ENCODE peak calls at places on chromosomes 7 and 10, in five cellular contexts. One of them, this sample, is unnamed.

GRCh38 chr10:125161570-125162139 is 1.3 kb upstream of the CTBP2 start:
- DNase-seq in HCT116: no peak
- DNase-seq in K562: no peak
- DNase-seq in endothelial cell of umbilical vein: no peak
- DNase-seq in H1: no peak
- DNase-seq in this sample: no peak

GRCh38 chr10:103307594-103307993 is 30.7 kb downstream of the INA start:
- DNase-seq in endothelial cell of umbilical vein: no peak
- DNase-seq in H1: no peak
- DNase-seq in K562: no peak
- DNase-seq in HCT116: no peak
- DNase-seq in this sample: no peak

GRCh38 chr7:50397971-50398324 is 52.2 kb downstream of the FIGNL1 start:
- DNase-seq in HCT116: no peak
- DNase-seq in H1: no peak
- DNase-seq in endothelial cell of umbilical vein: no peak
- DNase-seq in K562: no peak
- DNase-seq in this sample: no peak

GRCh38 chr10:78594938-78595645 is 473.7 kb upstream of the ZMIZ1 start:
- DNase-seq in HCT116: no peak
- DNase-seq in H1: no peak
- DNase-seq in endothelial cell of umbilical vein: no peak
- DNase-seq in K562: no peak
- DNase-seq in this sample: no peak

GRCh38 chr10:46091080-46091833 is 45.2 kb upstream of the MSMB start:
- DNase-seq in endothelial cell of umbilical vein: no peak
- DNase-seq in K562: no peak
- DNase-seq in H1: no peak
- DNase-seq in HCT116: no peak
- DNase-seq in this sample: no peak

GRCh38 chr10:88209837-88210552 is 346.6 kb downstream of the PTEN start:
- DNase-seq in HCT116: no peak
- DNase-seq in H1: no peak
- DNase-seq in endothelial cell of umbilical vein: no peak
- DNase-seq in K562: no peak
- DNase-seq in this sample: peak

GRCh38 chr10:76291175-76291574 is 859.8 kb downstream of the LRMDA start:
- DNase-seq in endothelial cell of umbilical vein: no peak
- DNase-seq in H1: no peak
- DNase-seq in HCT116: no peak
- DNase-seq in K562: no peak
- DNase-seq in this sample: no peak

GRCh38 chr10:21247592-21247991 is 277.9 kb downstream of the SKIDA1 start:
- DNase-seq in K562: no peak
- DNase-seq in H1: no peak
- DNase-seq in HCT116: no peak
- DNase-seq in endothelial cell of umbilical vein: no peak
- DNase-seq in this sample: no peak

GRCh38 chr10:62083868-62084267 is 182.4 kb downstream of the ARID5B start:
- DNase-seq in K562: peak
- DNase-seq in HCT116: no peak
- DNase-seq in H1: no peak
- DNase-seq in endothelial cell of umbilical vein: peak
- DNase-seq in this sample: no peak

GRCh38 chr10:15220426-15220825 is 51.9 kb upstream of the NMT2 start:
- DNase-seq in K562: no peak
- DNase-seq in H1: no peak
- DNase-seq in endothelial cell of umbilical vein: no peak
- DNase-seq in HCT116: no peak
- DNase-seq in this sample: no peak

GRCh38 chr7:105585850-105586500 is 4.7 kb upstream of the EFCAB10 start:
- DNase-seq in endothelial cell of umbilical vein: no peak
- DNase-seq in H1: no peak
- DNase-seq in HCT116: no peak
- DNase-seq in K562: peak
- DNase-seq in this sample: no peak

GRCh38 chr7:33325754-33326484 is 196.6 kb downstream of the BBS9 start:
- DNase-seq in endothelial cell of umbilical vein: no peak
- DNase-seq in H1: no peak
- DNase-seq in K562: no peak
- DNase-seq in HCT116: no peak
- DNase-seq in this sample: no peak

GRCh38 chr7:139777304-139777890 is 401 bp downstream of the HIPK2 start:
- DNase-seq in K562: peak
- DNase-seq in HCT116: no peak
- DNase-seq in H1: no peak
- DNase-seq in endothelial cell of umbilical vein: no peak
- DNase-seq in this sample: no peak

GRCh38 chr7:134548877-134549276 is at the start of gene AKR1B15:
- DNase-seq in H1: no peak
- DNase-seq in HCT116: no peak
- DNase-seq in K562: no peak
- DNase-seq in endothelial cell of umbilical vein: no peak
- DNase-seq in this sample: no peak

GRCh38 chr7:104823177-104823576 is 190.8 kb upstream of the KMT2E start:
- DNase-seq in H1: no peak
- DNase-seq in HCT116: no peak
- DNase-seq in K562: no peak
- DNase-seq in endothelial cell of umbilical vein: no peak
- DNase-seq in this sample: no peak

GRCh38 chr10:32171213-32171612 is 115.0 kb upstream of the KIF5B start:
- DNase-seq in HCT116: no peak
- DNase-seq in K562: no peak
- DNase-seq in H1: no peak
- DNase-seq in endothelial cell of umbilical vein: no peak
- DNase-seq in this sample: no peak

GRCh38 chr7:36287371-36288241 is 102.1 kb upstream of the ANLN start:
- DNase-seq in H1: no peak
- DNase-seq in endothelial cell of umbilical vein: no peak
- DNase-seq in HCT116: no peak
- DNase-seq in K562: no peak
- DNase-seq in this sample: no peak

GRCh38 chr7:106329408-106329807 is 44.6 kb upstream of the NAMPT start:
- DNase-seq in H1: no peak
- DNase-seq in K562: no peak
- DNase-seq in HCT116: no peak
- DNase-seq in endothelial cell of umbilical vein: no peak
- DNase-seq in this sample: no peak

GRCh38 chr10:1122349-1122748 is 66.2 kb downstream of the WDR37 start:
- DNase-seq in H1: no peak
- DNase-seq in HCT116: no peak
- DNase-seq in endothelial cell of umbilical vein: no peak
- DNase-seq in K562: no peak
- DNase-seq in this sample: no peak

GRCh38 chr7:105678811-105679495 is 97.7 kb upstream of the EFCAB10 start:
- DNase-seq in HCT116: no peak
- DNase-seq in K562: peak
- DNase-seq in endothelial cell of umbilical vein: peak
- DNase-seq in H1: no peak
- DNase-seq in this sample: no peak

GRCh38 chr7:6392712-6393666 is 54.8 kb downstream of the DAGLB start:
- DNase-seq in HCT116: peak
- DNase-seq in H1: no peak
- DNase-seq in K562: peak
- DNase-seq in endothelial cell of umbilical vein: peak
- DNase-seq in this sample: no peak

GRCh38 chr7:70557281-70557680 is 574.7 kb upstream of the GALNT17 start:
- DNase-seq in HCT116: no peak
- DNase-seq in endothelial cell of umbilical vein: no peak
- DNase-seq in K562: no peak
- DNase-seq in H1: no peak
- DNase-seq in this sample: no peak

GRCh38 chr7:108251700-108252099 is 121.5 kb upstream of the LAMB4 start:
- DNase-seq in HCT116: no peak
- DNase-seq in H1: no peak
- DNase-seq in K562: no peak
- DNase-seq in endothelial cell of umbilical vein: no peak
- DNase-seq in this sample: no peak

GRCh38 chr7:33965116-33965827 is 59.9 kb downstream of the BMPER start:
- DNase-seq in endothelial cell of umbilical vein: no peak
- DNase-seq in K562: no peak
- DNase-seq in H1: no peak
- DNase-seq in HCT116: no peak
- DNase-seq in this sample: no peak

GRCh38 chr10:75253281-75254220 is 17.8 kb upstream of the COMTD1 start:
- DNase-seq in endothelial cell of umbilical vein: no peak
- DNase-seq in K562: no peak
- DNase-seq in HCT116: no peak
- DNase-seq in H1: no peak
- DNase-seq in this sample: no peak

GRCh38 chr7:124033093-124033806 is 383 bp upstream of the TMEM229A start:
- DNase-seq in H1: no peak
- DNase-seq in HCT116: no peak
- DNase-seq in K562: no peak
- DNase-seq in endothelial cell of umbilical vein: no peak
- DNase-seq in this sample: no peak

DNA sequence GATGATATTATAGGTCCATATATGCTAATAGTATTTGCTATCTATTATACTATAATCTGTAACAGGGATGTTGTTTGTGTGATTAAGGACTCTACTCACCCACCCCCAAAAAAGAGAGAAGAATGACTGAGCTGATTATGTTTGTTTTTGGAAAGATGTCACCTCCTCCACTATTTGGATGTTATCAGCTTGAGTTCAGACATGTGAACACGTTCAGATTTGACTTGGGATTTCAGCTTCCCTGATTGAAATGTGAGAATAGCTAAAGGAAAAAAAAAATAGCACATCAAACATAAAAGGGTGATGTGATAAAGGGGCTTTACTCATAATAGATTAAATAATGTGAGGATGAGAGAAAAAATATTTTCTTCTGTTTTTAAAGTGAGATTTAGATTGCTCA is 81.2 kb downstream of the VTI1A start:
- DNase-seq in endothelial cell of umbilical vein: no peak
- DNase-seq in K562: no peak
- DNase-seq in H1: no peak
- DNase-seq in HCT116: no peak
- DNase-seq in this sample: no peak
- H3K9ac ChIP-seq in endothelial cell of umbilical vein: no peak
- H3K9ac ChIP-seq in K562: no peak
- H3K9ac ChIP-seq in H1: no peak
- H3K9ac ChIP-seq in HCT116: peak
- H3K9ac ChIP-seq in this sample: no peak

DNA sequence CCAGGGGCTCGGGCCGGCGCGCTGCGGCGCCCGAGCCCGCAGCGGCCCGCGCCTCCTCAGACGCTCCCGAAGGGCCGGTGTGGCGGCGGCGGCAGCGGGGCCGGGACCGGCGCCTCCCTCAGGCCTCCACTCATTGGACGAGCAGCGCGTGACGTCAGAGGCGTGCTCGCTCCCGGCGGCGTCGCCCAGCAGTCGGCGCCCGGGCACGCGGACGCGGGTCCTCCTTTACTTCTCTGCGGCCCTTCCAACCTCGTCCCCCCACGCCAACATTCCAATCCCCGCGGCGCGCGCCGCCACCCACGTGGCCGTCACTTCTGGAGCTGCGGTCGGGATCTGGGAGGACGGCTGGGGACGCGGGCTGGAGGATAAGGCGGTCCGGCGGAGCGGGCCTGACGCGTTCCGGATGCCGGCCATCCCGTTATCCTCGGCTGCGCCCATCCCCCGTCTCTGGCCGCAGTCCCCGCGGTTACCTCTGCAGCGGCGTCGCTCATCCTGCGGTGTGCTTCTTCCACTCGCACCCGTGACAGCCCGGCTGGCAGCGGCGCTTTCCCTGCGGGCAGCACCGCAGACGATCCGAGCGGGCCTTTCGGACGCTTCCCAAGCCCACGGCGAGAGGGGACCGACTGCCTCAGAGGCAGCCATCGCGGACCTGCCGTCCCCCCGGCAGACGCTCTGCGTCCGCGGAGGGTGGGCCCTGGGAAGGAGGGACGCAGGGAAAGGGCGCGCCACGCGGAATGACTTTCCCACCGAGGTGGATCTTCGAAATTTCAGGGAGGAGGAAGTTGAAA is at the start of gene PDZD8:
- DNase-seq in H1: peak
- DNase-seq in HCT116: peak
- DNase-seq in K562: peak
- DNase-seq in endothelial cell of umbilical vein: peak
- DNase-seq in this sample: no peak
- TF ChIP-seq EZH2 in H1: no peak
- TF ChIP-seq EZH2 in HCT116: no peak
- TF ChIP-seq EZH2 in K562: no peak
- TF ChIP-seq EZH2 in endothelial cell of umbilical vein: no peak
- TF ChIP-seq EZH2 in this sample: no peak

DNA sequence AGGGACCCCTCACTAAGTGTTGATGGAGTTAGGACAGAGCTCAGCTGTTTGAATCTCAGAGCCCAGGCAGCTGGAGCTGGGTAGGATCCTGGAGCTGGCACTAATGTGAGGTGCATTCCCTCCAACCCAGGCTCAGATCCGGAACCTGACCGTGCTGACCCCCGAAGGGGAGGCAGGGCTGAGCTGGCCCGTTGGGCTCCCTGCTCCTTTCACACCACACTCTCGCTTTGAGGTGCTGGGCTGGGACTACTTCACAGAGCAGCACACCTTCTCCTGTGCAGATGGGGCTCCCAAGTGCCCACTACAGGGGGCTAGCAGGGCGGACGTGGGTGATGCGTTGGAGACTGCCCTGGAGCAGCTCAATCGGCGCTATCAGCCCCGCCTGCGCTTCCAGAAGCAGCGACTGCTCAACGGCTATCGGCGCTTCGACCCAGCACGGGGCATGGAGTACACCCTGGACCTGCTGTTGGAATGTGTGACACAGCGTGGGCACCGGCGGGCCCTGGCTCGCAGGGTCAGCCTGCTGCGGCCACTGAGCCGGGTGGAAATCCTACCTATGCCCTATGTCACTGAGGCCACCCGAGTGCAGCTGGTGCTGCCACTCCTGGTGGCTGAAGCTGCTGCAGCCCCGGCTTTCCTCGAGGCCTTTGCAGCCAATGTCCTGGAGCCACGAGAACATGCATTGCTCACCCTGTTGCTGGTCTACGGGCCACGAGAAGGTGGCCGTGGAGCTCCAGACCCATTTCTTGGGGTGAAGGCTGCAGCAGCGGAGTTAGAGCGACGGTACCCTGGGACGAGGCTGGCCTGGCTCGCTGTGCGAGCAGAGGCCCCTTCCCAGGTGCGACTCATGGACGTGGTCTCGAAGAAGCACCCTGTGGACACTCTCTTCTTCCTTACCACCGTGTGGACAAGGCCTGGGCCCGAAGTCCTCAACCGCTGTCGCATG is 5.2 kb downstream of the CHPF2 start:
- DNase-seq in H1: no peak
- DNase-seq in HCT116: no peak
- DNase-seq in endothelial cell of umbilical vein: no peak
- DNase-seq in K562: no peak
- DNase-seq in this sample: no peak
- TF ChIP-seq POLR2AphosphoS5 in H1: no peak
- TF ChIP-seq POLR2AphosphoS5 in HCT116: no peak
- TF ChIP-seq POLR2AphosphoS5 in endothelial cell of umbilical vein: no peak
- TF ChIP-seq POLR2AphosphoS5 in K562: no peak
- TF ChIP-seq POLR2AphosphoS5 in this sample: no peak

DNA sequence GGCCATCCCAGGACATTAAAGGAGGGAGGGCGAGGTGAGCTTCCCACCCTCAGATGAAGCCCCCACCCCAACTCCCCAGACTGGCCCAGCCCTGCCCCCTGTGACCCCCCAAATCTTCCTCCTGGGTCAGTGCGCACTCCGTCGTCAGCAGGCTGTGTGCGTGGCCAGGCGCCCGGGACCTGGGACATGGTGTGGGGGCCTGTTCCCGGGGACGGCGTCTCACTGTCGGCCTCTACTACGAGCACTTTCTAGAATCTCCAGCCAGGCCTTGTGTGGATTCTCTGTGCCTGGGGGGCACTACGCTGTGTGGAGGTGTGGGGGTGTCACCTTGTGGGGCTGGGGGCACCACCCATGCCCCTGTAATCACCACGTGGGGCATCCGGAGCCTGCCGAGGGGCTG is 9.8 kb downstream of the PWWP2B start:
- DNase-seq in H1: no peak
- DNase-seq in K562: no peak
- DNase-seq in endothelial cell of umbilical vein: no peak
- DNase-seq in HCT116: no peak
- DNase-seq in this sample: no peak
- H3K9ac ChIP-seq in H1: no peak
- H3K9ac ChIP-seq in K562: no peak
- H3K9ac ChIP-seq in endothelial cell of umbilical vein: no peak
- H3K9ac ChIP-seq in HCT116: peak
- H3K9ac ChIP-seq in this sample: no peak

This sample was measured in SK-N-MC.